ENCODE peak calls at places on chromosomes 4 and X, in four cellular contexts. K, X, Q and Y are unnamed samples. For H3K4me1, the result is how much of the 10 kb centered on the place peaks cover.

GRCh38 chr4:6855692-6856297 is 53.8 kb upstream of the TBC1D14 start:
- DNase-seq in K (peak), X (no peak), Q (no peak), Y (no peak)

GRCh38 chr4:141654098-141654497 is 17.7 kb downstream of the IL15 start:
- DNase-seq in K (peak), X (no peak), Q (peak), Y (no peak)

GRCh38 chr4:16160457-16160856 is 65.8 kb downstream of the TAPT1 start:
- DNase-seq in K (no peak), X (no peak), Q (no peak), Y (no peak)

GRCh38 chr4:8507251-8507570 is 66.6 kb downstream of the TRMT44 start:
- DNase-seq in K (no peak), X (no peak), Q (no peak), Y (no peak)

GRCh38 chr4:4913147-4913561 is 53.7 kb downstream of the MSX1 start:
- DNase-seq in K (no peak), X (no peak), Q (no peak), Y (no peak)

GRCh38 chrX:103791826-103792458 is 15.3 kb downstream of the PLP1 start:
- DNase-seq in K (no peak), X (no peak), Q (no peak), Y (no peak)

GRCh38 chr4:8844976-8845690 is 26.5 kb downstream of the HMX1 start:
- DNase-seq in K (no peak), X (peak), Q (peak), Y (no peak)

GRCh38 chr4:124121511-124121934 is 591.0 kb downstream of the ANKRD50 start:
- DNase-seq in K (peak), X (no peak), Q (no peak), Y (no peak)

GRCh38 chr4:168498259-168498658 is 1.4 kb downstream of the PALLD start:
- DNase-seq in K (no peak), X (no peak), Q (no peak), Y (no peak)

GRCh38 chrX:153938226-153938786 is 3.5 kb upstream of the NAA10 start:
- DNase-seq in K (no peak), X (no peak), Q (no peak), Y (no peak)

GRCh38 chrX:71632923-71633657 is 14.8 kb upstream of the CXCR3 start:
- DNase-seq in K (no peak), X (no peak), Q (no peak), Y (no peak)

GRCh38 chr4:158129649-158130048 is 43.2 kb downstream of the GASK1B start:
- DNase-seq in K (no peak), X (no peak), Q (no peak), Y (no peak)

GRCh38 chr4:142129473-142129872 is 493.1 kb downstream of the IL15 start:
- DNase-seq in K (no peak), X (no peak), Q (no peak), Y (no peak)

DNA sequence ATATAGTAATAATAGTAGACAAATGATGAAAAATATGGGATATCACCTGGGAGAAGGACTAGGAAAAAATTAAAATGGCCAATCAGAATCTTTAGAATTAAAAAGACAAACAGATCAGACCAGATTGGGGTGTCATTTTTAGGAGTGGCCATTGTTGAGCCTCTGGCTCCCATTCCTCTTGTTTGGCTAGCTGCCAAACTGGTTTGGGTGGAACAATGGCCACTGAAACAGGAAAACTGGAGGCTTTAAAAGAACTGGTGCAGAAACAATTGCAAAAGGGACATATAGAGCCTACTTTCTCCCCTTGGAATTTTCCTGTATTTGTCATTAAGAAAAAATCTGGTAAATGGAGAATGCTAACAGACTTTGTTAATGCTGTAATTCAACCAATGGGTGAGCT is 294.8 kb upstream of the DKK2 start:
- DNase-seq in K (no peak), X (no peak), Q (no peak), Y (no peak)
- TF ChIP-seq EP300 in K (no peak), X (no peak), Q (no peak), Y (no peak)

GRCh38 chrX:67718926-67719325 is 175.1 kb downstream of the AR start:
- DNase-seq in K (no peak), X (no peak), Q (no peak), Y (no peak)
- H3K4me1 ChIP-seq in K (under half), X (under half), Q (under half), Y (under half)

GRCh38 chrX:136910565-136911040 is 30.1 kb upstream of the RBMX start:
- DNase-seq in K (no peak), X (no peak), Q (no peak), Y (no peak)
- H3K4me3 ChIP-seq in K (peak), X (peak), Q (no peak), Y (peak)

GRCh38 chr4:99847362-99847976 is 30.8 kb downstream of the DAPP1 start:
- DNase-seq in K (no peak), X (no peak), Q (no peak), Y (no peak)
- TF ChIP-seq EP300 in K (no peak), X (no peak), Q (no peak), Y (no peak)

GRCh38 chr4:1542516-1543320 is 136.5 kb upstream of the NKX1-1 start:
- DNase-seq in K (no peak), X (no peak), Q (no peak), Y (no peak)
- H3K4me1 ChIP-seq in K (under half), X (under half), Q (under half), Y (under half)

GRCh38 chr4:71389149-71389840 is 50.5 kb downstream of the SLC4A4 start:
- DNase-seq in K (peak), X (no peak), Q (no peak), Y (peak)
- H3K4me3 ChIP-seq in K (no peak), X (no peak), Q (no peak), Y (no peak)

DNA sequence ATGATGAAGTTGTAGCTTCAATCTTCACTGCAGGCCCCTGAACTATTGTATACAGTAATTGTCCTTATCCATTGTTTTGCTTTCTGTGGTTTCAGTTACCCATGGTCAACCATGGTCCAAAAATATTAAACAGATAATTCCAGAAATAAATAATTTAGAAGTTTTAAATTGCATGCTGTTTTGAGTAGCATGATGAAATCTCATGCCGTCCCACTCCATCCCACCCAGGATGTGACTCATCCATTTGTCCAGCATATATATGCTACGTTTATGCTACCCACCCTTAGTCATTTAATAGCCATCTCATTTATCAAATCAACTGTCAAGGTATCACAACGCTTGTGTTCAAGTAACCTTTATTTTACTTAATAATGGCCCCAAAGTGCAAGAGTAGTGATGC is 34.5 kb downstream of the IQCM start:
- DNase-seq in K (peak), X (no peak), Q (no peak), Y (no peak)
- TF ChIP-seq EP300 in K (no peak), X (peak), Q (no peak), Y (no peak)

DNA sequence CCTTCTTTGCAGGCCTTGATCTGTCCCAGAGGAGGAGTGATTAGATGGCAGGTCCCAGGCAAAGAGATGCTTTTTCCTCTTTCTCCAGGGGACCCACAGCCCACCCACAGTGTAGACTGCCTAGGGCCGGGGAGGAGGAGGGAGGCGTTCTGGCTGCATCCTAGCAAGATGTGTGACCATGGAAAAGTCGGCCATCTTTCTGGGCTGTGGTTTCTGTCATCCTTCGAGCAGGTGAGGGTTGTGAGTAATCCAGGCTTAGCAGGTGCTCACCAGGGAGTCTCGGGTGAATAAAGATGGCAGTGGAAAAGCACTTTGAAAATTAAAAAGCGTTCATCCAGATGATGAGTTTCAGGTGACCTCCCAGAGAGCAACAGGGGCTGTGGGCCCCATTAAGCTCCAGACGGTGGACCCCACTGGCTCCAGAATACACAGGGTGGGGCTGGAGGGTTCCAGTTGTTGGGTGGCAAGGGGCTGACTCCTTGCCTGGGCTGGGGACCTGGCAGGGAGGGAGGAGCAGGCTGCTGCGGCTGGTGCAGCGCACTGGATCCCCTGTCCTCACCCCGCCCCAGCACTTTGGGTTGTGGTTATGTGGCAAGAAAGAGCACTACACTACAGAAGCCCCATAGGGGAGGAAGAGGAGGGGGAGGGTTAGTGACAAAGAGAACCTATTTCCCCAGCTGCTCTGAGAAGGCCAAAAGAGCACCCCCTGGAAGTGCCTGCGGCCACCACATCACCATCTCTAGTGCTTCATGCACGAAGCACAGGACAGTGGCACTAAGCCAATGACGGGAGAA is 23.7 kb downstream of the ELF4 start:
- DNase-seq in K (no peak), X (no peak), Q (peak), Y (no peak)
- H3K4me1 ChIP-seq in K (under half), X (under half), Q (under half), Y (under half)

GRCh38 chrX:117996408-117996807 is 120.2 kb downstream of the KLHL13 start:
- DNase-seq in K (no peak), X (no peak), Q (no peak), Y (no peak)

GRCh38 chrX:117996918-117997480 is 119.6 kb downstream of the KLHL13 start:
- DNase-seq in K (no peak), X (peak), Q (no peak), Y (no peak)

GRCh38 chrX:117995378-117995777 is 121.2 kb downstream of the KLHL13 start:
- DNase-seq in K (no peak), X (no peak), Q (no peak), Y (no peak)

GRCh38 chrX:117998171-117998570 is 118.4 kb downstream of the KLHL13 start:
- DNase-seq in K (no peak), X (no peak), Q (no peak), Y (no peak)

GRCh38 chrX:118000518-118000917 is 116.1 kb downstream of the KLHL13 start:
- DNase-seq in K (no peak), X (no peak), Q (no peak), Y (no peak)
- H3K4me3 ChIP-seq in K (no peak), X (no peak), Q (no peak), Y (no peak)

GRCh38 chrX:1792636-1793035 is 177.8 kb downstream of the ASMT start:
- DNase-seq in K (no peak), X (no peak), Q (no peak), Y (no peak)

GRCh38 chrX:1784773-1785172 is 169.9 kb downstream of the ASMT start:
- DNase-seq in K (no peak), X (no peak), Q (no peak), Y (no peak)

DNA sequence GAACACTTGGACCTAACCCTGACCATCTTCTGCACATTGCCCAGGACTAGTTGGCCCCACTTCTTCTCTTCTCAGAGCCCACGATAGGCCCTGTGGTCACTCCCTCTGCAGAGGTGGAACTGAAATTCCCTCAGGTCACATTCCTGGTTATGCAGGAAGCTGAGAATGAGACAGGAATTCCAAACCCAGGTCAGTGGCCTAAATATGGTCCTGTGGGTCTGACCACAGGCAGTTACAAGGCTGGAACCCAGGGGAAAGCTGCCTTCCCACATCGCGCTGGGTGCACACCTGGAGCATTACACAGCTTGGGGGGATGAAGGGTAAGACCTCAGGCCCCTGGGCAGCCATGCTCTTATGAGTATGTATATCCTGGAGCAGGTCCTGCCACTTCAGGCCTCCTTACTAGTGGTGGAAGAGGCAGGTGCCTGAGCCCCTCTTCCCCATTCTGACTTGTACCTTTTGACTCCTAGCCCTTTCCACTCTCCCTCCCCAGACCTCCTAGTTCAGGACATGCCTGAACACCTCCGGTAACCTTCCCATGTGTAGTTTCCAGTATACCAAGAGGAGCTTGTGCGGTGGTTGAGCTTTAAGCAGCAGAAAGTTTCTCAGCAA is 173.5 kb downstream of the ASMT start:
- DNase-seq in K (no peak), X (no peak), Q (no peak), Y (no peak)
- TF ChIP-seq EP300 in K (no peak), X (no peak), Q (no peak), Y (no peak)